ENCODE peak calls at places on chromosomes 12 and 14, in six cellular contexts. O is GM12878, J is IMR-90, X is body of pancreas, F is transverse colon, N is heart left ventricle. Y is an unnamed sample. For H3K36me3, the result is how much of the 10 kb centered on the place peaks cover.

GRCh38 chr12:19155981-19156734 is 26.6 kb downstream of the PLEKHA5 start:
- DNase-seq in F (no peak), O (no peak), J (no peak), N (no peak), X (no peak), Y (no peak)

GRCh38 chr12:58387199-58387598 is 445.8 kb downstream of the ATP23 start:
- DNase-seq in X (no peak), N (no peak), J (peak), O (no peak), F (no peak), Y (no peak)

GRCh38 chr14:60922050-60922449 is 58.8 kb downstream of the TRMT5 start:
- DNase-seq in X (no peak), N (no peak), J (peak), O (no peak), F (no peak), Y (no peak)

GRCh38 chr12:52993558-52993869 is 12.7 kb upstream of the EIF4B start:
- DNase-seq in J (no peak), N (no peak), F (no peak), O (no peak), X (no peak), Y (no peak)

GRCh38 chr14:90239139-90239538 is 17.2 kb upstream of the PSMC1 start:
- DNase-seq in F (no peak), N (no peak), X (no peak), O (no peak), J (no peak), Y (no peak)

GRCh38 chr14:88542857-88543795 is 11.7 kb downstream of the PTPN21 start:
- DNase-seq in O (no peak), N (no peak), X (no peak), J (no peak), F (peak), Y (no peak)

GRCh38 chr12:77648716-77649115 is 182.0 kb upstream of the NAV3 start:
- DNase-seq in F (no peak), O (no peak), J (no peak), X (no peak), N (no peak), Y (no peak)

GRCh38 chr14:87334997-87335675 is 657.8 kb downstream of the GALC start:
- DNase-seq in F (no peak), X (no peak), J (no peak), N (no peak), O (no peak), Y (no peak)

GRCh38 chr12:69879007-69879960 is 54.3 kb downstream of the MYRFL start:
- DNase-seq in F (peak), N (peak), J (peak), O (no peak), X (peak), Y (peak)

GRCh38 chr14:97056086-97056485 is 258.9 kb downstream of the VRK1 start:
- DNase-seq in N (no peak), J (no peak), O (no peak), X (no peak), F (no peak), Y (no peak)

GRCh38 chr14:34488528-34488927 is 26.5 kb upstream of the SPTSSA start:
- DNase-seq in X (no peak), N (no peak), J (no peak), F (no peak), O (no peak), Y (no peak)

GRCh38 chr14:91509083-91509877 is 830 bp downstream of the PPP4R3A start:
- DNase-seq in J (no peak), N (peak), O (no peak), F (peak), X (peak), Y (peak)

GRCh38 chr12:48681416-48681737 is 661 bp downstream of the KANSL2 start:
- DNase-seq in O (no peak), X (no peak), N (no peak), F (no peak), J (peak), Y (no peak)

GRCh38 chr12:123815968-123816367 is 53.9 kb downstream of the DNAH10 start:
- DNase-seq in O (no peak), J (no peak), X (no peak), F (no peak), N (no peak), Y (no peak)

GRCh38 chr14:105499256-105500035 is 8.4 kb downstream of the TEDC1 start:
- DNase-seq in X (no peak), O (no peak), N (no peak), F (no peak), J (no peak), Y (peak)

GRCh38 chr14:59360923-59361794 is 104.0 kb downstream of the GPR135 start:
- DNase-seq in O (no peak), X (peak), F (peak), N (peak), J (peak), Y (peak)

GRCh38 chr14:99602054-99602787 is 1.8 kb downstream of the CCDC85C start:
- DNase-seq in X (no peak), F (peak), O (no peak), J (peak), N (no peak), Y (peak)

GRCh38 chr14:36517242-36518030 is 2.6 kb downstream of the NKX2-1 start:
- DNase-seq in X (no peak), J (no peak), N (no peak), O (no peak), F (no peak), Y (no peak)

GRCh38 chr14:102749833-102750775 is 27.1 kb upstream of the TRAF3 start:
- DNase-seq in X (no peak), J (no peak), N (no peak), O (no peak), F (no peak), Y (no peak)

GRCh38 chr14:68621400-68622365 is 171.2 kb downstream of the ZFP36L1 start:
- DNase-seq in O (no peak), X (no peak), N (peak), F (no peak), J (peak), Y (no peak)

GRCh38 chr12:102964872-102965271 is 7.4 kb downstream of the ASCL1 start:
- DNase-seq in J (no peak), X (peak), N (no peak), F (peak), O (no peak), Y (peak)

GRCh38 chr12:88897723-88898122 is 317.5 kb upstream of the KITLG start:
- DNase-seq in J (peak), N (peak), O (no peak), F (no peak), X (no peak), Y (no peak)

GRCh38 chr12:62802981-62803380 is 132.0 kb downstream of the PPM1H start:
- DNase-seq in X (no peak), O (no peak), J (peak), F (no peak), N (no peak), Y (no peak)

GRCh38 chr14:100134591-100134990 is 24.9 kb downstream of the DEGS2 start:
- DNase-seq in N (no peak), X (peak), O (no peak), J (no peak), F (no peak), Y (no peak)

GRCh38 chr12:75208851-75209781 is 523 bp downstream of the KCNC2 start:
- DNase-seq in X (no peak), F (no peak), N (no peak), O (no peak), J (peak), Y (peak)

GRCh38 chr14:105144666-105145380 is 23.8 kb downstream of the JAG2 start:
- DNase-seq in O (no peak), N (no peak), X (no peak), F (peak), J (no peak), Y (no peak)

GRCh38 chr14:35534884-35535793 is 1.2 kb downstream of the INSM2 start:
- DNase-seq in X (peak), N (peak), J (peak), O (no peak), F (peak), Y (peak)

GRCh38 chr14:64758711-64759554 is 54.7 kb downstream of the PLEKHG3 start:
- DNase-seq in X (peak), N (peak), F (no peak), O (no peak), J (peak), Y (no peak)

GRCh38 chr14:70192915-70193314 is 4.2 kb upstream of the SLC8A3 start:
- DNase-seq in O (no peak), N (no peak), J (no peak), X (no peak), F (no peak), Y (no peak)

GRCh38 chr14:102951034-102951433 is 28.6 kb downstream of the AMN start:
- DNase-seq in O (no peak), F (no peak), X (no peak), N (no peak), J (no peak), Y (no peak)

GRCh38 chr14:68665792-68666195 is 127.1 kb downstream of the ZFP36L1 start:
- DNase-seq in O (no peak), X (no peak), N (no peak), J (no peak), F (no peak), Y (no peak)

GRCh38 chr12:49565956-49566265 is 2.0 kb downstream of the MCRS1 start:
- DNase-seq in F (no peak), J (no peak), O (no peak), N (no peak), X (no peak), Y (no peak)

GRCh38 chr12:53791735-53792326 is 40.1 kb upstream of the CISTR start:
- DNase-seq in F (no peak), J (no peak), O (no peak), N (no peak), X (peak), Y (no peak)

GRCh38 chr14:58942516-58942915 is 246.0 kb upstream of the DAAM1 start:
- DNase-seq in X (no peak), F (no peak), O (no peak), J (peak), N (no peak), Y (no peak)

GRCh38 chr14:75050852-75051555 is at the start of gene MLH3:
- DNase-seq in O (no peak), J (peak), F (peak), X (peak), N (peak), Y (peak)

GRCh38 chr14:102495482-102496330 is 13.9 kb downstream of the ANKRD9 start:
- DNase-seq in O (no peak), N (no peak), F (no peak), X (no peak), J (no peak), Y (no peak)

GRCh38 chr14:83816755-83817154 is 1713.2 kb upstream of the FLRT2 start:
- DNase-seq in O (no peak), N (no peak), X (no peak), J (peak), F (no peak), Y (no peak)

GRCh38 chr12:130783110-130783715 is 55.8 kb downstream of the STX2 start:
- DNase-seq in F (no peak), N (no peak), X (no peak), J (no peak), O (no peak), Y (no peak)
- H3K36me3 ChIP-seq in F (under half), N (under half), X (under half), J (under half), O (under half), Y (under half)

GRCh38 chr12:110913119-110914056 is 7.0 kb downstream of the MYL2 start:
- DNase-seq in N (no peak), J (no peak), F (no peak), X (no peak), O (peak), Y (no peak)
- TF ChIP-seq POLR2A in N (no peak), J (no peak), F (no peak), X (no peak), O (peak), Y (no peak)

GRCh38 chr12:93500201-93500600 is 32.9 kb downstream of the MRPL42 start:
- DNase-seq in X (no peak), N (no peak), O (no peak), J (no peak), F (no peak), Y (no peak)
- H3K36me3 ChIP-seq in X (under half), N (under half), O (under half), J (under half), F (under half), Y (under half)

DNA sequence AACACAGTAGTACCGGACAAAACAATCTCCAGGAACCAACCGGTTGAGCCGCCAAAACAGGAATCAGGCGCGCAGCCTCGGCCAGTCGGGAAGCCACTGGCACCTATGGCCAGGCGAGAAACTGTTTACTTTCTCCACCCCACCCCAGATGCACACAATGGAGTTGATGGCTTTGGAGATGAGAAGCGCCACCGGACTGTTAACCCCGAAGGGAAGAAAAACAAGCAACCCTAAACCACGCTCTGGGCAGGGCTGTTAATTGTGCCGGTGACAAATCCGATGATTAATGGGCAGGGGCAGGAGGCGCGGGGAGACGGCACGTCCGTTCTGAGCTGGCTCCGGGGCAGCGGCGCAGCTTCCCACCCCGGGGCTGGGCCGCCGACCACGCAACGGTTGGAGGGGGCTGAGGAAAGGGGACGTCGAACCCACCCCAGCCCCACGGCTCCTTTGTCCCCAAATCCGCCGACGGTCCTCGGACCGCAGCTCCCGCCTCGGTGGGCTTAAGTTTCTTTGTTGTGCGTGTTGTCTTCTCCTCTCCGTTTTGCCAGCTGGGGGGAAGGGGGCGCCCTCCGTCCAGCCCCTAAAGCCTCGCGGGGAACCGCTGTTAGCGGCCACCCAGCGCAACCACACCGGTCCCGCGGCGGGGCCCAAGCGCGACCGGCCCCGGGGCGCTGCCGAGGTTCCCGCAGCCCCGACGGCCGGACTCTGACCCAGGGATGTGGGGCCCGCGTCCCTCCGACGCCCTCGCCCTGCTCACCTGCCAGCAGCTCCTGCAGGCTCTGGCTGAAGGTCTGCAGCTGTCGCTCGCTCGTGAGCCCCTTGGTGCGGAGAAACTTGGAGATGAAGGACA is 790 bp downstream of the BTG1 start:
- DNase-seq in F (peak), N (peak), X (peak), J (peak), O (no peak), Y (peak)
- TF ChIP-seq POLR2A in F (peak), N (no peak), X (peak), J (no peak), O (peak), Y (no peak)

Y was measured in right lobe of liver.